ENCODE peak calls at places on chromosomes 3 and 15, in four cellular contexts. Y is C1 segment of cervical spinal cord; Q is activated T-cell treated with anti-CD3 and anti-CD28 coated beads for 1 hour; M is activated naive CD4-positive, alpha-beta T cell treated with anti-CD3 and anti-CD28 coated beads, Interleukin-2, amount 10 ng/mL, durations not matched to agents 7 days and 5 days. J is an unnamed sample.

GRCh38 chr3:119819806-119820205 is 37.9 kb downstream of the NR1I2 start:
- DNase-seq in Q (no peak), M (no peak), Y (no peak), J (no peak)

GRCh38 chr3:106688463-106688862 is 688.8 kb upstream of the CCDC54 start:
- DNase-seq in M (no peak), Y (no peak), Q (no peak), J (no peak)

GRCh38 chr3:15305366-15305844 is 27.0 kb downstream of the SH3BP5 start:
- DNase-seq in Q (no peak), Y (no peak), M (no peak), J (peak; percentile 93)

GRCh38 chr15:63044645-63045437 is 2.3 kb downstream of the TPM1 start:
- DNase-seq in Y (no peak), Q (no peak), M (no peak), J (no peak)

GRCh38 chr3:141413387-141414140 is 45.3 kb downstream of the ZBTB38 start:
- DNase-seq in M (peak; percentile 33), Q (no peak), Y (no peak), J (no peak)

GRCh38 chr3:100340527-100340926 is 6.0 kb downstream of the NIT2 start:
- DNase-seq in Y (no peak), Q (no peak), M (no peak), J (no peak)

GRCh38 chr3:55935241-55935640 is 448.1 kb upstream of the WNT5A start:
- DNase-seq in M (no peak), Y (no peak), Q (no peak), J (no peak)

GRCh38 chr15:29081781-29082180 is 187.8 kb downstream of the NSMCE3 start:
- DNase-seq in Y (no peak), Q (no peak), M (no peak), J (no peak)

GRCh38 chr3:188170461-188171459 is 16.8 kb downstream of the LPP start:
- DNase-seq in Y (no peak), Q (peak; percentile 16), M (peak; percentile 57), J (no peak)

GRCh38 chr3:117665311-117665710 is 955.7 kb downstream of the TUSC7 start:
- DNase-seq in M (no peak), Q (no peak), Y (no peak), J (no peak)

GRCh38 chr15:79339588-79340314 is 28.8 kb downstream of the TMED3 start:
- DNase-seq in M (peak; percentile 31), Q (no peak), Y (no peak), J (peak; percentile 40)

GRCh38 chr3:135865554-135865953 is 100.0 kb upstream of the PPP2R3A start:
- DNase-seq in Y (no peak), M (no peak), Q (no peak), J (no peak)

GRCh38 chr3:46468758-46469600 is 4.3 kb upstream of the LTF start:
- DNase-seq in M (no peak), Q (no peak), Y (no peak), J (no peak)

GRCh38 chr15:88419830-88420229 is 47.4 kb downstream of the MRPL46 start:
- DNase-seq in Y (no peak), Q (no peak), M (no peak), J (no peak)

GRCh38 chr3:112776836-112777235 is 69.8 kb downstream of the CD200R1L start:
- DNase-seq in Q (no peak), M (no peak), Y (no peak), J (no peak)

GRCh38 chr3:126077754-126078153 is 6.2 kb downstream of the SLC41A3 start:
- DNase-seq in Q (no peak), M (no peak), Y (no peak), J (no peak)

GRCh38 chr3:146277953-146278631 is 27.2 kb upstream of the PLSCR4 start:
- DNase-seq in M (no peak), Q (no peak), Y (no peak), J (no peak)

GRCh38 chr3:30146978-30147377 is 459.4 kb upstream of the TGFBR2 start:
- DNase-seq in M (no peak), Y (no peak), Q (no peak), J (no peak)

GRCh38 chr3:116442331-116443021 is 2.8 kb downstream of the LSAMP start:
- DNase-seq in Y (no peak), Q (no peak), M (no peak), J (no peak)

GRCh38 chr3:48655586-48655985 is 7.1 kb downstream of the CELSR3 start:
- DNase-seq in Q (peak; percentile 48), M (peak; percentile 76), Y (no peak), J (no peak)

GRCh38 chr15:48112242-48112641 is 8.5 kb upstream of the SLC24A5 start:
- DNase-seq in M (no peak), Q (no peak), Y (no peak), J (no peak)

GRCh38 chr3:34078418-34078817 is 280.0 kb downstream of the PDCD6IP start:
- DNase-seq in Y (no peak), M (no peak), Q (no peak), J (no peak)

GRCh38 chr3:173690542-173690941 is 293.0 kb downstream of the NLGN1 start:
- DNase-seq in Q (no peak), M (no peak), Y (no peak), J (no peak)

GRCh38 chr3:184289426-184289938 is 9.6 kb upstream of the PSMD2 start:
- DNase-seq in M (peak; percentile 81), Q (peak; percentile 48), Y (no peak), J (peak; percentile 82)

GRCh38 chr15:44532689-44533088 is 4.3 kb upstream of the EIF3J start:
- DNase-seq in Y (no peak), M (no peak), Q (no peak), J (no peak)

J was measured in K562.